ENCODE peak calls at places on chromosomes 12 and 14, in nine cellular contexts. S is NCI-H510A treated with DMSO at 0.1 percent for 48 hours; P is NCI-H1105 treated with DMSO at 0.1 percent for 48 hours; D is activated CD8-positive, alpha-beta memory T cell treated with anti-CD3 and anti-CD28 coated beads for 4 hours; G is pulmonary artery endothelial cell; I is COR-L47; C is GM19239; J is anterior cingulate cortex; Q is psoas muscle. R is an unnamed sample.

GRCh38 chr12:26938660-26939185 is 453 bp downstream of the FGFR1OP2 start:
- DNase-seq in S (peak), P (peak), D (no peak), G (no peak), I (no peak), C (no peak), J (peak), Q (no peak), R (peak)

GRCh38 chr12:126905752-126906151 is 1361.2 kb upstream of the TMEM132C start:
- DNase-seq in S (no peak), P (no peak), D (no peak), G (no peak), I (no peak), C (no peak), J (no peak), Q (no peak), R (no peak)

GRCh38 chr12:131007031-131007793 is 53.5 kb downstream of the ADGRD1 start:
- DNase-seq in S (no peak), P (no peak), D (no peak), G (no peak), I (no peak), C (no peak), J (no peak), Q (peak), R (no peak)

GRCh38 chr14:74913986-74914573 is 9.0 kb downstream of the RPS6KL1 start:
- DNase-seq in S (peak), P (no peak), D (no peak), G (peak), I (peak), C (no peak), J (no peak), Q (peak), R (peak)

GRCh38 chr14:67411820-67412421 is at the start of gene PLEK2:
- DNase-seq in S (peak), P (peak), D (no peak), G (no peak), I (peak), C (no peak), J (no peak), Q (peak), R (no peak)

GRCh38 chr12:51866762-51867161 is 18.2 kb upstream of the FIGNL2 start:
- DNase-seq in S (no peak), P (no peak), D (no peak), G (no peak), I (no peak), C (no peak), J (no peak), Q (peak), R (no peak)

GRCh38 chr14:80434574-80435321 is 223.4 kb upstream of the DIO2 start:
- DNase-seq in S (no peak), P (no peak), D (no peak), G (no peak), I (peak), C (no peak), J (no peak), Q (no peak), R (no peak)

GRCh38 chr12:65699251-65699650 is 125.0 kb upstream of the HMGA2 start:
- DNase-seq in S (peak), P (no peak), D (no peak), G (no peak), I (no peak), C (no peak), J (no peak), Q (no peak), R (no peak)

GRCh38 chr12:87266305-87266704 is 762.9 kb downstream of the C12orf50 start:
- DNase-seq in S (no peak), P (no peak), D (no peak), G (no peak), I (no peak), C (no peak), J (no peak), Q (no peak), R (no peak)